ENCODE peak calls at places on chromosomes 12 and 14, in seven cellular contexts. K is tibial artery; M is mucosa of descending colon; Y is iris pigment epithelial cell; C is ecto neural progenitor cell; A is H7; E is CD4-positive, alpha-beta T cell. L is an unnamed sample.

GRCh38 chr12:53939141-53940108 is 794 bp downstream of the HOXC13 start:
- DNase-seq in K (peak), M (no peak), Y (peak), C (peak), A (peak), E (no peak), L (peak)

GRCh38 chr12:120125792-120126634 is 9.5 kb upstream of the RAB35 start:
- DNase-seq in K (no peak), M (no peak), Y (peak), C (no peak), A (no peak), E (no peak), L (no peak)

GRCh38 chr14:33800735-33801163 is 150.1 kb downstream of the EGLN3 start:
- DNase-seq in K (no peak), M (peak), Y (no peak), C (no peak), A (peak), E (no peak), L (no peak)

GRCh38 chr12:123900898-123901376 is 71.7 kb downstream of the CCDC92 start:
- DNase-seq in K (no peak), M (no peak), Y (peak), C (peak), A (peak), E (no peak), L (no peak)

GRCh38 chr14:23449314-23449713 is 13.9 kb upstream of the MYH7 start:
- DNase-seq in K (no peak), M (no peak), Y (no peak), C (no peak), A (peak), E (no peak), L (peak)

GRCh38 chr12:6374028-6374780 is 1.2 kb downstream of the SCNN1A start:
- DNase-seq in K (peak), M (no peak), Y (no peak), C (peak), A (peak), E (no peak), L (no peak)

GRCh38 chr14:67524152-67524963 is 8.7 kb upstream of the PLEKHH1 start:
- DNase-seq in K (no peak), M (no peak), Y (peak), C (no peak), A (no peak), E (no peak), L (no peak)

GRCh38 chr12:52396656-52397055 is 9.5 kb downstream of the KRT82 start:
- DNase-seq in K (no peak), M (no peak), Y (no peak), C (no peak), A (no peak), E (no peak), L (no peak)

GRCh38 chr14:76352639-76353281 is 23.2 kb upstream of the ESRRB start:
- DNase-seq in K (no peak), M (no peak), Y (peak), C (peak), A (peak), E (peak), L (no peak)

GRCh38 chr14:76918751-76919421 is 92.7 kb downstream of the LRRC74A start:
- DNase-seq in K (peak), M (peak), Y (peak), C (peak), A (peak), E (no peak), L (peak)

GRCh38 chr12:115984607-115985006 is 292.9 kb downstream of the MED13L start:
- DNase-seq in K (no peak), M (no peak), Y (no peak), C (no peak), A (no peak), E (no peak), L (no peak)

GRCh38 chr14:64569108-64570045 is 19.6 kb downstream of the PPP1R36 start:
- DNase-seq in K (peak), M (no peak), Y (peak), C (no peak), A (no peak), E (no peak), L (peak)

GRCh38 chr14:21768116-21768874 is 94.7 kb upstream of the OR4E1 start:
- DNase-seq in K (no peak), M (no peak), Y (peak), C (no peak), A (peak), E (no peak), L (no peak)

GRCh38 chr12:69642531-69642930 is 31.8 kb upstream of the LRRC10 start:
- DNase-seq in K (no peak), M (no peak), Y (no peak), C (no peak), A (no peak), E (no peak), L (no peak)

GRCh38 chr14:52951730-52952481 is 1.1 kb upstream of the FERMT2 start:
- DNase-seq in K (peak), M (no peak), Y (peak), C (no peak), A (peak), E (no peak), L (peak)

GRCh38 chr12:55142896-55143870 is 17.0 kb downstream of the OR9K2 start:
- DNase-seq in K (no peak), M (no peak), Y (peak), C (peak), A (peak), E (peak), L (no peak)

GRCh38 chr12:1918081-1918874 is at the start of gene CACNA2D4:
- DNase-seq in K (no peak), M (no peak), Y (peak), C (peak), A (peak), E (no peak), L (no peak)

GRCh38 chr12:124754949-124755800 is 108.5 kb downstream of the SCARB1 start:
- DNase-seq in K (peak), M (peak), Y (peak), C (peak), A (peak), E (no peak), L (peak)

L was measured in ureter.